ENCODE peak calls at places on chromosomes 7 and 10, in four cellular contexts. D is heart left ventricle, J is testis, C is A549. Q is an unnamed sample.

GRCh38 chr7:2498708-2499107 is 20.9 kb upstream of the LFNG start:
- DNase-seq in D (no peak), J (no peak), C (no peak), Q (no peak)

GRCh38 chr7:155814569-155815276 is 2.5 kb upstream of the SHH start:
- DNase-seq in D (no peak), J (no peak), C (no peak), Q (no peak)

GRCh38 chr7:132009778-132010177 is 453.4 kb upstream of the PODXL start:
- DNase-seq in D (no peak), J (no peak), C (peak), Q (no peak)

GRCh38 chr7:48089415-48089975 is 430 bp downstream of the UPP1 start:
- DNase-seq in D (peak), J (peak), C (no peak), Q (no peak)

GRCh38 chr7:101308245-101309085 is 13.1 kb downstream of the IFT22 start:
- DNase-seq in D (no peak), J (peak), C (peak), Q (peak)

GRCh38 chr7:102273749-102274712 is 12.6 kb upstream of the SH2B2 start:
- DNase-seq in D (no peak), J (no peak), C (peak), Q (no peak)

GRCh38 chr7:138097064-138097741 is 20.9 kb downstream of the AKR1D1 start:
- DNase-seq in D (no peak), J (peak), C (peak), Q (peak)

GRCh38 chr10:102275343-102275742 is 30.0 kb downstream of the GBF1 start:
- DNase-seq in D (no peak), J (no peak), C (no peak), Q (no peak)

GRCh38 chr7:4172883-4173282 is 509.2 kb upstream of the FOXK1 start:
- DNase-seq in D (no peak), J (no peak), C (no peak), Q (no peak)

GRCh38 chr7:137937202-137937560 is 64.7 kb downstream of the CREB3L2 start:
- DNase-seq in D (no peak), J (no peak), C (no peak), Q (no peak)

GRCh38 chr7:2735744-2736143 is 47.7 kb downstream of the AMZ1 start:
- DNase-seq in D (no peak), J (peak), C (no peak), Q (no peak)

GRCh38 chr7:134890246-134891240 is 95.8 kb upstream of the AGBL3 start:
- DNase-seq in D (peak), J (no peak), C (peak), Q (no peak)

GRCh38 chr7:52413051-52413450 is 622.4 kb upstream of the POM121L12 start:
- DNase-seq in D (no peak), J (no peak), C (no peak), Q (no peak)

GRCh38 chr10:13483073-13483472 is 45.7 kb downstream of the BEND7 start:
- DNase-seq in D (no peak), J (no peak), C (no peak), Q (no peak)

GRCh38 chr7:101972627-101973026 is 155.2 kb downstream of the CUX1 start:
- DNase-seq in D (no peak), J (no peak), C (no peak), Q (no peak)

GRCh38 chr7:64793106-64793755 is 997 bp upstream of the ZNF138 start:
- DNase-seq in D (no peak), J (no peak), C (no peak), Q (peak)

GRCh38 chr10:130782467-130782866 is 529.1 kb downstream of the TCERG1L start:
- DNase-seq in D (no peak), J (no peak), C (peak), Q (no peak)

GRCh38 chr10:117946525-117947070 is 100.1 kb downstream of the RAB11FIP2 start:
- DNase-seq in D (no peak), J (no peak), C (no peak), Q (no peak)

GRCh38 chr7:24821045-24821853 is 64.0 kb upstream of the GSDME start:
- DNase-seq in D (peak), J (peak), C (peak), Q (peak)

GRCh38 chr10:110446954-110447608 is 50.6 kb upstream of the DUSP5 start:
- DNase-seq in D (peak), J (no peak), C (peak), Q (no peak)

GRCh38 chr10:96089116-96089515 is 41.0 kb upstream of the ZNF518A start:
- DNase-seq in D (no peak), J (no peak), C (peak), Q (no peak)

GRCh38 chr10:124596116-124596785 is 134.6 kb downstream of the LHPP start:
- DNase-seq in D (no peak), J (no peak), C (no peak), Q (no peak)

GRCh38 chr10:61284222-61284890 is 168.8 kb downstream of the TMEM26 start:
- DNase-seq in D (no peak), J (no peak), C (peak), Q (peak)

GRCh38 chr7:14761506-14762296 is 140.8 kb downstream of the DGKB start:
- DNase-seq in D (peak), J (peak), C (no peak), Q (no peak)

GRCh38 chr10:42934842-42935241 is 142.0 kb upstream of the RET start:
- DNase-seq in D (no peak), J (no peak), C (no peak), Q (no peak)

GRCh38 chr7:47968852-47969774 is 10.3 kb downstream of the HUS1 start:
- DNase-seq in D (peak), J (peak), C (peak), Q (peak)

GRCh38 chr7:23472974-23473847 is 2.9 kb upstream of the IGF2BP3 start:
- DNase-seq in D (no peak), J (no peak), C (peak), Q (peak)

GRCh38 chr7:88216276-88216675 is 3.6 kb downstream of the SRI start:
- DNase-seq in D (no peak), J (no peak), C (no peak), Q (no peak)

GRCh38 chr7:142898377-142899235 is 13.1 kb upstream of the TRPV6 start:
- DNase-seq in D (no peak), J (no peak), C (no peak), Q (no peak)

GRCh38 chr10:132521041-132521465 is 16.5 kb upstream of the INPP5A start:
- DNase-seq in D (peak), J (no peak), C (no peak), Q (no peak)

GRCh38 chr10:50551894-50552293 is 71.9 kb downstream of the SGMS1 start:
- DNase-seq in D (no peak), J (no peak), C (no peak), Q (no peak)

GRCh38 chr7:90706067-90706716 is 110.1 kb downstream of the CDK14 start:
- DNase-seq in D (no peak), J (no peak), C (no peak), Q (no peak)

GRCh38 chr7:151381333-151382078 is 28.3 kb downstream of the WDR86 start:
- DNase-seq in D (no peak), J (no peak), C (no peak), Q (no peak)

GRCh38 chr10:68566955-68567354 is 6.8 kb downstream of the TET1 start:
- DNase-seq in D (no peak), J (no peak), C (no peak), Q (no peak)

GRCh38 chr7:102404005-102404861 is 8.1 kb downstream of the PRKRIP1 start:
- DNase-seq in D (no peak), J (no peak), C (peak), Q (peak)

GRCh38 chr10:132257271-132257670 is 50.5 kb downstream of the STK32C start:
- DNase-seq in D (no peak), J (no peak), C (no peak), Q (no peak)

GRCh38 chr10:51718804-51719291 is 19.5 kb upstream of the CSTF2T start:
- DNase-seq in D (no peak), J (no peak), C (peak), Q (no peak)

GRCh38 chr10:48655426-48656240 is 29.0 kb upstream of the WDFY4 start:
- DNase-seq in D (peak), J (peak), C (peak), Q (no peak)
- TF ChIP-seq POLR2A in D (no peak), J (no peak), C (peak), Q (no peak)

GRCh38 chr10:97640868-97641811 is 669 bp downstream of the PI4K2A start:
- DNase-seq in D (peak), J (peak), C (no peak), Q (peak)
- TF ChIP-seq POLR2A in D (no peak), J (no peak), C (no peak), Q (peak)

DNA sequence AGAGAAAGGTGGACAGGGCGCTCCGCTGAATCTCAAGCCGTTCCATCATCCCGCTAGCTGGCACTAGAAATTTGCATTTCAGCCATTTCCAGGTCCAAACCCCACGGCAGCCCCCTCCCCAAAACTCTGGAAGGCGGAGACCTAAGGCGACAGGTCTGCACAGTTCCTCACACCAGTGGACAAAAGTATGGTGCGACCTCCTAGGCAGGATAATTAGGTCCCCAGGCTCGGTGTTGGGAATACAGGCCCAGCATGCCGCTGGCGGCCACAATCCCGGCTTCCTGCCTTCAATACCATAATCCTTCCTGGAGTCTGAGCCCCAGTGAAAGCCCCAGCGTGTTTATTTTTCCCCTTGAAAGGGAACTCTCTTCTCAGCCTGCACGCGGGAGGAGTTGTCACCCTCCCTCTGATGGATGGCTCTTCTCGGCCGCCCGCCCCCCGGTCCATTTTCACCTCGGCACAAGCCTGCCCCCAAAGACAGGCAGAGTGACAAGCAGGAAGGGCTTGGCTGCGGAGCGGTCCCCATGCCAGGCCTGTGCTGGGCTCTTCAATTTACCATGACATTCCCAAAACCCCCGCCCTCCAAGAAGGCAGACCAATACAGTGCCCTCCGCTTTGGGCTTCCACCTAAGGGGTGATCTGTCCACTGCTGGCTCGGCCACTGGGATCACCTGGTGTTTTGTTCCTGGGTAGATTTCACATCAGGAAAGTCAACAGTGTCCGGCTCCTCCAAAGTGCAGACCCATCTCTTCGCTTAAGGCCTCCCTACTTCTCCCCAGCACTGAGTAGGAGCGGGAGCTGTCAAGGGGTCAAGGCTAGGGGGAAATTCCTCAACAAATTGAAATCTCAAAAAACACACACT is 2.2 kb downstream of the FGFR2 start:
- DNase-seq in D (no peak), J (no peak), C (no peak), Q (no peak)
- TF ChIP-seq POLR2A in D (no peak), J (no peak), C (no peak), Q (no peak)

GRCh38 chr10:72035488-72035887 is 52.9 kb downstream of the SPOCK2 start:
- DNase-seq in D (no peak), J (peak), C (no peak), Q (no peak)

GRCh38 chr10:72037266-72037665 is 51.1 kb downstream of the SPOCK2 start:
- DNase-seq in D (no peak), J (no peak), C (no peak), Q (no peak)

GRCh38 chr10:72038458-72039001 is 49.8 kb downstream of the SPOCK2 start:
- DNase-seq in D (no peak), J (peak), C (no peak), Q (no peak)

GRCh38 chr10:72039377-72039776 is 49.0 kb downstream of the SPOCK2 start:
- DNase-seq in D (no peak), J (no peak), C (no peak), Q (no peak)

GRCh38 chr10:72037811-72038210 is 50.5 kb downstream of the SPOCK2 start:
- DNase-seq in D (no peak), J (no peak), C (no peak), Q (no peak)
- TF ChIP-seq POLR2A in D (no peak), J (no peak), C (no peak), Q (no peak)

GRCh38 chr10:11493646-11494045 is 117.8 kb downstream of the USP6NL start:
- DNase-seq in D (no peak), J (no peak), C (no peak), Q (no peak)
- TF ChIP-seq POLR2A in D (no peak), J (no peak), C (no peak), Q (no peak)

DNA sequence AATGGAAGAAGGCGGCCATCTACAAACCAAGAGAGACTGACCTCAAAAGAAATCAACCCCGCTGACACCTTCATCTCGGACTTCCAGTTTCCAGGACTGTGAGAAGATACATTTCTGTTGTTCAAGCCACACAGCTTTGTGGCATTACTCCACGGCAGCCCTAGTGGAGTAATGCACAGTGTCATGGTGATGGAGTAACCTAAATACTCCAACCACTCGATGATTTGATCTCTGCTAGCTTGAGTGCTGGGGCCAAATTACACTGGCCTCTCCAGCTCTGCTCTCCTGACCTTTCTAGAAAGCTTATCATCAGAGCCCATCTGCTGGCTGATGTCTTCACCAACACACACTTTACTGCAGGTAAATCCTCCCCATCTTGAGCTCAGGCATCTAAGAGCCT is 52.2 kb downstream of the GALNT17 start:
- DNase-seq in D (no peak), J (no peak), C (no peak), Q (no peak)
- TF ChIP-seq POLR2A in D (no peak), J (no peak), C (no peak), Q (no peak)

DNA sequence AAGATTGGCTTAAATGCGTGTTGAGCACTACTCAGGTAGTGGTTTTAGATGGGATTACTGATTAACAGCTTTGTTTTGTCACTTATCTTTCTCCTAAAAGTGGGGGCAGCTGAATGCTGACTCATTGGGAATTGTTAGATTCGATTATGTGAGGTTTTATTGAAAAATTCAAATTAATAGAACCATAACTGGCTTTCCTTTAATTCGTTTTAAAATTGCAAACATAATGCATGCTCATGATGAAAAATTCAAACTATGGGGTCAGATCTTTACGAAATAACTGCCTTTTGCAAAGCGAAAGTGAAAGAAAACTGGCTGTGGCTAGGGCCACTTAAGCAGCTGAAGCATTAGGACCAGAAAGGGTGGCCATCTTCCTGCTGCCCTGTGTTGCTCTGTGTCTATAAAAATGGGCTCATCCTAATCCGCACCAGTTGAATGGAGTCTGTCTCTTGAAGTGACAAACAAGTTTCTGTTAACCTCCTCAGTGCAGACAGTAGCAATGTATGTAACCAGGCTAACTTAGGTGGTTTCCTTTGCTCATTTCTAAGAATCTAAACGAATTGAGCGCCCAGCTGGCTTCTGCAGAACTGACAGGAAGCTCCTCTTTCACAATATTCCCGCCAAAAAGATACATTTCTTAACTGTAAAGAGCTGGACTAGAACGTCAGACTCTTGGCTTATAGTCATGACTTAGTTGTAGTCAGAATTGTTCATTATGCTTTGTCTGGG is 27.8 kb downstream of the DENND10 start:
- DNase-seq in D (no peak), J (no peak), C (peak), Q (peak)
- TF ChIP-seq POLR2A in D (no peak), J (no peak), C (no peak), Q (no peak)

DNA sequence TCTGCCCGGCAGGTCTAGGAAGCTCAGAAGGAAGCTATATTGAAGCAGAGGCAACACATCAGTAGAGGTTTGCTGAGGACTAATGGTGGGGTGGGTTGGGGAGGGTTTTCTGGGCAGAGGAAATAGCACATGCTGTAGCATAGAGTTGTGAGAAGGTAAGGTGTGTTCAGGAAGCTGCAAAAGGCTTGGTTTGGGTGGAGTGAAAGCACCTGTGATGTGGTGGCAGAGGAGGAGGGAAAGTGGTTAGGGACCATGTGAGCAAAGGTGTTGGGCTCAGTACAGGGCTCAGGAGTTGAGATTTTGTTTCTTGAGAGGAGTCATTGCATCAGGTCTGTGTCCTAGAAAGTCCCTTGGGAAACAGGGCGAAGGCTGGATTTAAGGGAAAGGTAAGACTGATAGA is 294.6 kb downstream of the SORCS3 start:
- DNase-seq in D (no peak), J (no peak), C (no peak), Q (no peak)
- TF ChIP-seq POLR2A in D (no peak), J (no peak), C (no peak), Q (no peak)

Q was measured in erythroblast.